ENCODE peak calls at places on chromosomes 11 and 22, in six cellular contexts. Q is GM20000, O is IMR-90, Y is kidney, R is fibroblast of pulmonary artery, X is brain microvascular endothelial cell. W is an unnamed sample.
A peak's percentile ranks its signal among the peaks of the same experiment; 100 is the strongest.

GRCh38 chr11:36018967-36019596 is 75.2 kb downstream of the LDLRAD3 start:
- DNase-seq in Q (no peak), X (no peak), Y (no peak), O (no peak), R (no peak), W (no peak)

GRCh38 chr11:57313788-57314135 is 11.0 kb downstream of the TNKS1BP1 start:
- DNase-seq in R (no peak), Q (no peak), Y (peak; percentile 58), O (no peak), X (no peak), W (no peak)

GRCh38 chr22:47618180-47618579 is 855.7 kb downstream of the TBC1D22A start:
- DNase-seq in R (no peak), O (no peak), Y (no peak), X (no peak), Q (no peak), W (no peak)

GRCh38 chr11:57335343-57336110 is at the start of gene SSRP1:
- DNase-seq in Y (peak; percentile 96), X (peak; percentile 82), O (peak; percentile 83), R (peak; percentile 87), Q (peak; percentile 94), W (peak; percentile 83)

GRCh38 chr11:89491141-89491690 is at the start of gene NOX4:
- DNase-seq in Q (peak; percentile 8), O (peak; percentile 48), X (peak; percentile 42), Y (peak; percentile 80), R (peak; percentile 63), W (no peak)

GRCh38 chr11:76148207-76148606 is 58.1 kb downstream of the WNT11 start:
- DNase-seq in O (no peak), Y (no peak), R (no peak), Q (no peak), X (no peak), W (no peak)

GRCh38 chr11:93532285-93532789 is 10.9 kb downstream of the SMCO4 start:
- DNase-seq in R (no peak), X (peak; percentile 47), Y (no peak), Q (no peak), O (peak; percentile 25), W (no peak)

GRCh38 chr11:83819936-83820549 is 533.9 kb upstream of the CCDC90B start:
- DNase-seq in X (peak; percentile 32), R (peak; percentile 85), O (peak; percentile 79), Y (no peak), Q (peak; percentile 20), W (peak; percentile 68)

GRCh38 chr11:72706579-72706978 is 32.4 kb upstream of the PDE2A start:
- DNase-seq in Q (no peak), O (no peak), Y (no peak), X (no peak), R (no peak), W (no peak)

GRCh38 chr11:132674161-132674560 is 858.1 kb downstream of the OPCML start:
- DNase-seq in R (peak; percentile 1), Y (no peak), O (no peak), X (no peak), Q (no peak), W (no peak)

GRCh38 chr11:134393638-134394037 is 18.4 kb downstream of the B3GAT1 start:
- DNase-seq in Q (no peak), Y (no peak), X (no peak), O (no peak), R (no peak), W (no peak)

GRCh38 chr11:102680945-102681344 is 24.6 kb downstream of the MMP27 start:
- DNase-seq in Y (no peak), Q (no peak), R (peak; percentile 21), O (no peak), X (no peak), W (peak; percentile 36)

GRCh38 chr22:32764330-32765116 is 37.0 kb upstream of the TIMP3 start:
- DNase-seq in X (peak; percentile 72), O (peak; percentile 96), Y (peak; percentile 80), Q (no peak), R (peak; percentile 90), W (peak; percentile 19)
- TF ChIP-seq CTCF in X (no peak), O (no peak), Y (no peak), Q (no peak), R (no peak), W (no peak)

GRCh38 chr11:1746516-1746931 is 3.9 kb downstream of the IFITM10 start:
- DNase-seq in Y (no peak), O (no peak), R (no peak), X (no peak), Q (no peak), W (peak; percentile 53)

GRCh38 chr11:1744137-1744878 is 6.1 kb downstream of the IFITM10 start:
- DNase-seq in Q (no peak), X (no peak), R (no peak), O (no peak), Y (peak; percentile 75), W (no peak)

GRCh38 chr11:1745701-1746320 is 4.6 kb downstream of the IFITM10 start:
- DNase-seq in Y (no peak), X (no peak), R (no peak), Q (no peak), O (no peak), W (no peak)

GRCh38 chr11:1743587-1744136 is 6.7 kb downstream of the IFITM10 start:
- DNase-seq in X (no peak), Q (no peak), R (no peak), Y (no peak), O (no peak), W (no peak)

DNA sequence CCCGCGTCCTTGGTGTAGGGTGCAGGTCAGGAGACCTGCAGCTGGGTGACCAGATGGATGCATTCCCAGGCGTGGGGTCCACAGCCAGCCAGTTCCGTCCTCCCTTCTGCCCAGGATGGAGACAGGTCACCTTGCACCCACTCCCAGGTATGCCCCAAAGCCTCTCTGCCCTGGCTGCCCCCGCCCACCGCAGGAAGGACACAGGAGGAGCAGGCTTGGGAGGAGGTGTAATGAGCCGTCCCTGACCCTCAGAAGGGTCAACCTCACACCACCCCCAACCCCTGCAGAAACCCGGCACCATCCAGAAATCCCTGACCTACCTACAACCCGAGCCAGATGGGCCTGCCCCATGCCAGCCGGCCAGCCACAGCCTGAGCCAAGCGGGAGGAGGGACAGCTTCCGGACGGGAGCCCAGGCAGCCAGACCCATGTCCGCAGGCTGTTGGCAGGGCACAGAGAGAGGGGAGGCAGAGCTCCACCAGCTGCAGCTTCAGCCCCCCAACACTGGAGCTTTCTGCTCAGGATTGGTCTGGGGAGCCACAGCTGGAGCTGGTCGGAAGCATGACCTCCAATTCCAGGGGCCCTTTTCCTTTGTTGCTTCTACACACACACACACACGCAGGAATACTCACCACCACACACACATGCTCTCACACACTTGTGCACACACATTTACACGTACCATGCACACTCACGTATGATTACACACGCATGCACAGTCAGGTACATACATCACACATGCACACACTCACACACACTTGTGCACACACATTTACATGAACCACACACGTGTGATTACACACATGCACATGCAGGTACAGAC is 5.3 kb downstream of the IFITM10 start:
- DNase-seq in Q (no peak), Y (peak; percentile 83), R (no peak), O (no peak), X (no peak), W (no peak)
- TF ChIP-seq CTCF in Q (no peak), Y (no peak), R (no peak), O (no peak), X (no peak), W (no peak)

GRCh38 chr22:29799217-29799680 is 32.1 kb downstream of the UQCR10 start:
- DNase-seq in O (peak; percentile 94), R (peak; percentile 97), Y (peak; percentile 95), Q (no peak), X (peak; percentile 78), W (peak; percentile 95)
- TF ChIP-seq CTCF in O (peak; percentile 19), R (no peak), Y (no peak), Q (no peak), X (peak; percentile 24), W (no peak)

GRCh38 chr11:49995559-49995958 is 13.2 kb upstream of the OR4C12 start:
- DNase-seq in O (peak; percentile 50), Y (no peak), R (peak; percentile 65), X (peak; percentile 35), Q (no peak), W (peak; percentile 84)
- TF ChIP-seq CTCF in O (peak; percentile 39), Y (peak; percentile 52), R (peak; percentile 44), X (peak; percentile 51), Q (no peak), W (peak; percentile 61)

GRCh38 chr22:31752096-31752847 is 1.5 kb upstream of the DEPDC5 start:
- DNase-seq in X (no peak), Y (peak; percentile 28), Q (no peak), O (no peak), R (no peak), W (no peak)

GRCh38 chr22:31747441-31747840 is 2.5 kb downstream of the PRR14L start:
- DNase-seq in O (no peak), Q (no peak), X (no peak), R (no peak), Y (no peak), W (no peak)

GRCh38 chr22:31748490-31748889 is 1.4 kb downstream of the PRR14L start:
- DNase-seq in O (no peak), Q (no peak), Y (no peak), X (no peak), R (no peak), W (no peak)

GRCh38 chr22:31750365-31751284 is 693 bp upstream of the PRR14L start:
- DNase-seq in X (no peak), Y (no peak), R (no peak), O (no peak), Q (no peak), W (no peak)

GRCh38 chr22:31749636-31750364 is at the start of gene PRR14L:
- DNase-seq in O (peak; percentile 90), R (peak; percentile 94), Y (peak; percentile 100), Q (peak; percentile 93), X (peak; percentile 93), W (peak; percentile 97)
- TF ChIP-seq CTCF in O (peak; percentile 1), R (no peak), Y (no peak), Q (no peak), X (no peak), W (no peak)

DNA sequence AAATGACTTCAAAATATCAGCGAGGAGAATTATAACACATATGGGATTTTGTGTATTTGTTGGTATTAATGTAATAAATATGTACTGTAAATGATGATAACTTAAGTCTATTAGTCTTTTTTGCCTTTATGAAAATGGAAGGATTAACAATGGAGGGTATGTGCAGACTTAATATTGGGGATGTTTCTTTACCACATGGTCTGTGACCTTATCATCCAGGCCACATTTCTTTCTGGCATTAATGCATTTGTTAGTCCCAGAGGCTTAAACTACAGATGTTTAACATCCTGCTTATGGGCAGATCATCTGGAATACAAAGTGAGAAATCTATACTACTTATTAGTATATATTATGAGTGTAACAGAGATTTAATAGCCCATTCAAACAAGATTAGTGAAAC is 64.6 kb downstream of the SOX6 start:
- DNase-seq in Y (no peak), O (no peak), Q (no peak), R (no peak), X (no peak), W (no peak)
- TF ChIP-seq CTCF in Y (no peak), O (no peak), Q (no peak), R (no peak), X (no peak), W (no peak)

GRCh38 chr22:50059185-50059880 is 1.2 kb upstream of the TTLL8 start:
- DNase-seq in Y (peak; percentile 63), O (peak; percentile 20), X (peak; percentile 7), R (peak; percentile 53), Q (peak; percentile 63), W (peak; percentile 3)
- TF ChIP-seq CTCF in Y (no peak), O (peak; percentile 9), X (peak; percentile 21), R (peak; percentile 9), Q (no peak), W (no peak)

GRCh38 chr11:63510360-63511130 is 4.7 kb downstream of the LGALS12 start:
- DNase-seq in Y (no peak), O (no peak), Q (no peak), R (peak; percentile 53), X (no peak), W (peak; percentile 19)
- TF ChIP-seq CTCF in Y (no peak), O (no peak), Q (no peak), R (no peak), X (no peak), W (no peak)